ENCODE peak calls at places on chromosomes 12 and 14, in ten cellular contexts. M is activated gamma-delta T cell; S is stimulated activated CD4-positive, alpha-beta T cell treated with anti-CD3 and anti-CD28 coated beads, Interleukin-2, amount 100 ng/mL, for 48 hours; U is NCI-H146; O is left cardiac atrium; B is EL; I is HuH-7.5; F is tibial artery; R is Peyer's patch; V is caudate nucleus. A is an unnamed sample.
A peak's percentile ranks its signal among the peaks of the same experiment; 100 is the strongest.

GRCh38 chr12:52207895-52208294 is 16.1 kb upstream of the KRT80 start:
- DNase-seq in V (no peak), U (peak; percentile 88), R (peak; percentile 58), O (peak; percentile 61), B (peak; percentile 46), F (peak; percentile 57), M (no peak), I (no peak), S (no peak), A (no peak)

GRCh38 chr12:115322275-115322674 is 638.3 kb upstream of the TBX3 start:
- DNase-seq in I (no peak), F (no peak), O (no peak), V (no peak), S (no peak), U (no peak), M (no peak), R (no peak), B (peak; percentile 58), A (no peak)

GRCh38 chr12:79555006-79555925 is 135.5 kb downstream of the PAWR start:
- DNase-seq in M (no peak), O (no peak), F (no peak), I (peak; percentile 38), U (no peak), S (no peak), V (no peak), R (no peak), B (peak; percentile 48), A (no peak)

GRCh38 chr14:68663385-68664076 is 129.3 kb downstream of the ZFP36L1 start:
- DNase-seq in V (no peak), R (no peak), O (no peak), S (peak; percentile 37), I (no peak), B (no peak), U (no peak), M (no peak), F (no peak), A (no peak)

GRCh38 chr12:65156366-65156831 is 13.0 kb upstream of the LEMD3 start:
- DNase-seq in V (no peak), B (no peak), O (no peak), I (no peak), M (no peak), F (no peak), S (no peak), U (no peak), R (no peak), A (peak; percentile 0)

GRCh38 chr12:6337958-6338406 is 3.9 kb downstream of the TNFRSF1A start:
- DNase-seq in R (no peak), M (no peak), I (no peak), S (no peak), V (no peak), O (no peak), B (no peak), U (no peak), F (no peak), A (no peak)

GRCh38 chr12:6494351-6494743 is 445 bp downstream of the NCAPD2 start:
- DNase-seq in F (no peak), U (peak; percentile 65), R (no peak), B (no peak), I (no peak), O (no peak), V (no peak), M (no peak), S (no peak), A (no peak)

GRCh38 chr12:105487961-105488360 is 157.5 kb downstream of the C12orf75 start:
- DNase-seq in I (no peak), B (no peak), M (no peak), O (no peak), R (no peak), F (no peak), V (no peak), S (no peak), U (peak; percentile 76), A (no peak)

GRCh38 chr14:89702151-89702936 is 252.2 kb downstream of the EFCAB11 start:
- DNase-seq in M (no peak), S (no peak), F (peak; percentile 25), R (no peak), U (no peak), O (peak; percentile 37), I (no peak), B (peak; percentile 33), V (no peak), A (peak; percentile 29)

GRCh38 chr14:99188721-99189120 is 83.3 kb downstream of the BCL11B start:
- DNase-seq in R (no peak), U (no peak), I (no peak), B (no peak), M (peak; percentile 28), S (no peak), O (no peak), F (no peak), V (no peak), A (no peak)